ENCODE peak calls at places on chromosomes 2 and 18, in four cellular contexts. N is heart left ventricle, X is colonic mucosa, F is lung. J is an unnamed sample. For H3K27me3, the result is how much of the 10 kb centered on the place peaks cover.

GRCh38 chr2:10436711-10437110 is 11.4 kb downstream of the ODC1 start:
- DNase-seq in N (no peak), X (no peak), F (no peak), J (no peak)

GRCh38 chr18:11883153-11883552 is 25.0 kb downstream of the MPPE1 start:
- DNase-seq in N (no peak), X (no peak), F (no peak), J (no peak)

GRCh38 chr2:226797289-226797988 is 2.2 kb downstream of the IRS1 start:
- DNase-seq in N (no peak), X (peak), F (no peak), J (no peak)

GRCh38 chr18:21868770-21869169 is 128.2 kb downstream of the MIB1 start:
- DNase-seq in N (no peak), X (no peak), F (no peak), J (no peak)

GRCh38 chr2:61707984-61708852 is 145.6 kb downstream of the FAM161A start:
- DNase-seq in N (no peak), X (no peak), F (no peak), J (no peak)

GRCh38 chr2:205593891-205594290 is 88.4 kb upstream of the NRP2 start:
- DNase-seq in N (peak), X (no peak), F (no peak), J (no peak)

GRCh38 chr2:1837458-1837857 is 93.1 kb upstream of the PXDN start:
- DNase-seq in N (no peak), X (no peak), F (no peak), J (no peak)

GRCh38 chr2:128605931-128606330 is 287.3 kb upstream of the HS6ST1 start:
- DNase-seq in N (no peak), X (no peak), F (no peak), J (no peak)

GRCh38 chr2:35204881-35205280 is 1150.7 kb upstream of the CRIM1 start:
- DNase-seq in N (no peak), X (no peak), F (no peak), J (no peak)

GRCh38 chr2:176079851-176080539 is 3.8 kb downstream of the EVX2 start:
- DNase-seq in N (no peak), X (no peak), F (no peak), J (no peak)

GRCh38 chr2:130769343-130769907 is 14.1 kb downstream of the AMER3 start:
- DNase-seq in N (no peak), X (no peak), F (no peak), J (no peak)

GRCh38 chr2:20403693-20404381 is 43.0 kb upstream of the RHOB start:
- DNase-seq in N (no peak), X (no peak), F (no peak), J (no peak)

GRCh38 chr2:181474227-181474626 is 17.0 kb downstream of the ITGA4 start:
- DNase-seq in N (no peak), X (no peak), F (no peak), J (no peak)

GRCh38 chr18:79882522-79883241 is 68.8 kb downstream of the SLC66A2 start:
- DNase-seq in N (no peak), X (no peak), F (no peak), J (peak)

GRCh38 chr2:239678666-239679296 is 278.0 kb upstream of the HDAC4 start:
- DNase-seq in N (no peak), X (no peak), F (no peak), J (no peak)

GRCh38 chr2:79876430-79876829 is 363.6 kb downstream of the CTNNA2 start:
- DNase-seq in N (no peak), X (no peak), F (no peak), J (no peak)

GRCh38 chr2:157887946-157888345 is 11.8 kb upstream of the ACVR1 start:
- DNase-seq in N (no peak), X (no peak), F (no peak), J (no peak)

GRCh38 chr2:39902103-39902502 is 123.0 kb upstream of the THUMPD2 start:
- DNase-seq in N (no peak), X (no peak), F (no peak), J (no peak)

GRCh38 chr2:174603280-174603679 is 5.7 kb upstream of the WIPF1 start:
- DNase-seq in N (peak), X (peak), F (no peak), J (peak)

GRCh38 chr18:75005622-75006021 is 203.3 kb downstream of the PTGR3 start:
- DNase-seq in N (no peak), X (no peak), F (no peak), J (no peak)

GRCh38 chr2:172906401-172906811 is 169.2 kb upstream of the MAP3K20 start:
- DNase-seq in N (peak), X (no peak), F (no peak), J (no peak)

GRCh38 chr2:218368621-218369153 is 12.0 kb downstream of the CATIP start:
- DNase-seq in N (peak), X (no peak), F (no peak), J (no peak)

GRCh38 chr18:24063121-24063731 is 48.7 kb downstream of the TTC39C start:
- DNase-seq in N (no peak), X (no peak), F (no peak), J (no peak)

GRCh38 chr2:159209341-159210306 is 76.9 kb downstream of the WDSUB1 start:
- DNase-seq in N (no peak), X (peak), F (no peak), J (no peak)

GRCh38 chr18:43681661-43682060 is 404.4 kb upstream of the SYT4 start:
- DNase-seq in N (no peak), X (no peak), F (no peak), J (no peak)

GRCh38 chr2:152434395-152435182 is 99.6 kb downstream of the FMNL2 start:
- DNase-seq in N (no peak), X (no peak), F (no peak), J (no peak)

GRCh38 chr18:3458952-3459853 is 9.2 kb downstream of the TGIF1 start:
- DNase-seq in N (no peak), X (no peak), F (no peak), J (no peak)

GRCh38 chr2:238287702-238288649 is at the start of gene PER2:
- DNase-seq in N (peak), X (peak), F (peak), J (peak)

GRCh38 chr2:179272406-179273192 is 8.0 kb upstream of the SESTD1 start:
- DNase-seq in N (no peak), X (no peak), F (no peak), J (no peak)

GRCh38 chr2:120142528-120143261 is 80.5 kb downstream of the TMEM185B start:
- DNase-seq in N (no peak), X (no peak), F (no peak), J (no peak)

GRCh38 chr2:195824478-195824877 is 167.5 kb downstream of the SLC39A10 start:
- DNase-seq in N (no peak), X (no peak), F (no peak), J (no peak)

GRCh38 chr2:30675758-30676157 is 131.5 kb downstream of the CAPN13 start:
- DNase-seq in N (no peak), X (no peak), F (peak), J (no peak)

GRCh38 chr2:191010887-191011885 is 2.8 kb downstream of the STAT1 start:
- DNase-seq in N (no peak), X (no peak), F (no peak), J (no peak)

GRCh38 chr2:204967199-204967995 is 422.1 kb downstream of the PARD3B start:
- DNase-seq in N (no peak), X (no peak), F (no peak), J (no peak)

GRCh38 chr2:82837588-82838304 is 1621.3 kb downstream of the SUCLG1 start:
- DNase-seq in N (no peak), X (no peak), F (no peak), J (no peak)

GRCh38 chr18:13608791-13609552 is 117.4 kb downstream of the FAM210A start:
- DNase-seq in N (no peak), X (no peak), F (no peak), J (no peak)

GRCh38 chr2:177332041-177332991 is 60.3 kb upstream of the AGPS start:
- DNase-seq in N (peak), X (peak), F (peak), J (no peak)

GRCh38 chr18:58314284-58314683 is 270.3 kb downstream of the NEDD4L start:
- DNase-seq in N (peak), X (no peak), F (peak), J (no peak)

GRCh38 chr2:27727257-27727656 is 44.3 kb upstream of the MRPL33 start:
- DNase-seq in N (no peak), X (peak), F (no peak), J (no peak)

GRCh38 chr2:127032601-127033000 is 74.4 kb downstream of the BIN1 start:
- DNase-seq in N (no peak), X (no peak), F (no peak), J (no peak)

GRCh38 chr2:68412127-68412819 is 47.2 kb downstream of the PLEK start:
- DNase-seq in N (no peak), X (no peak), F (no peak), J (no peak)

GRCh38 chr2:68414862-68415261 is 49.8 kb downstream of the PLEK start:
- DNase-seq in N (no peak), X (no peak), F (no peak), J (no peak)

GRCh38 chr2:68414452-68414851 is 49.4 kb downstream of the PLEK start:
- DNase-seq in N (no peak), X (no peak), F (no peak), J (no peak)

GRCh38 chr2:68413466-68413865 is 48.4 kb downstream of the PLEK start:
- DNase-seq in N (no peak), X (no peak), F (no peak), J (no peak)

GRCh38 chr2:68411397-68412126 is 46.5 kb downstream of the PLEK start:
- DNase-seq in N (no peak), X (no peak), F (no peak), J (no peak)
- H3K4me3 ChIP-seq in N (no peak), X (no peak), F (no peak), J (no peak)

DNA sequence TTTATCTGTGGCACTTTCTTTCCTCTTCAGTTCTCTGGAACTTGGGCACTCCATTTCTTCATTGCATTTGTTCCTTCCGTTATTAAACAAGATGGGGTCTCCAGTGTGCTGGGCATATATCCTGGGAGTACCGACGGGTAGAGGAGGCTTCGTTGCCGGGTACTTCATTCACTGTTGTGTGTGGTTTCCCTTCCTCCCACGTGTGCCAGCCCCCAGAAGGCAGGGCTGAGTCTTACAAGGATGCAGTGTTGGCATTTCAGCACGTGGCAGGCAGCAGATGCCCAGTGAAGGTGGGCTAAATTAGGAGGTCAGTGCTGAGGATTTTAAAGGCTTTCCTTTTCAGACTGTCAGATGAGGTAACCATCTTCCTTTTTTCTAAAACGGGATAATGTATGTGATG is 58.6 kb downstream of the MGAT5 start:
- DNase-seq in N (no peak), X (no peak), F (no peak), J (no peak)
- TF ChIP-seq CTCF in N (no peak), X (no peak), F (no peak), J (no peak)

GRCh38 chr2:68835636-68836035 is 35.6 kb downstream of the BMP10 start:
- DNase-seq in N (no peak), X (no peak), F (no peak), J (no peak)

GRCh38 chr2:68839260-68839833 is 31.9 kb downstream of the BMP10 start:
- DNase-seq in N (no peak), X (no peak), F (no peak), J (no peak)

GRCh38 chr2:68838641-68839040 is 32.6 kb downstream of the BMP10 start:
- DNase-seq in N (no peak), X (no peak), F (no peak), J (no peak)

GRCh38 chr2:68837164-68837860 is 33.9 kb downstream of the BMP10 start:
- DNase-seq in N (peak), X (peak), F (peak), J (no peak)

DNA sequence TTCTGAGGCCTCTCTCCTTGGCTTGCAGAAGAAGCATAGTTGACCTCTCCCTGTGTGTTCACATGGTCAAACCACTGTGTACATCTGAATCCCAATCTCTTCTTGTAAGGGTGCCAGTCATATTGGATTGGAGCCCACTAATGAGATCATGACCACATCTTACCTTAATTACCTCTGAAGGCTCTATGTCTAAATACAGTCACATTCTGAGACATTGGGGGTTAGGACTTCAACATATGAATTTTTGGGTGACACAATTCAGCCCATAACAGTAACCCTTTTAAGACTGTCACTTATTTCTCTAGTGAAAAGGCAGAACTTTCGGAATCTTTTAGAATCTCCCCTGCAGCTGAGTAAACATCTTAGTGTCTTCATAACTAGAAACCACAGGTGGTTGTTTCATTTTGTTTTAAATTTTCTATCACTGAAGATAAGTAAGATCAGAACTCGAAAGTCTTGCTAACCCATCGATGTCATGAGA is 33.3 kb downstream of the BMP10 start:
- DNase-seq in N (no peak), X (no peak), F (no peak), J (no peak)
- H3K27me3 ChIP-seq in N (under half), X (under half), F (under half), J (under half)

DNA sequence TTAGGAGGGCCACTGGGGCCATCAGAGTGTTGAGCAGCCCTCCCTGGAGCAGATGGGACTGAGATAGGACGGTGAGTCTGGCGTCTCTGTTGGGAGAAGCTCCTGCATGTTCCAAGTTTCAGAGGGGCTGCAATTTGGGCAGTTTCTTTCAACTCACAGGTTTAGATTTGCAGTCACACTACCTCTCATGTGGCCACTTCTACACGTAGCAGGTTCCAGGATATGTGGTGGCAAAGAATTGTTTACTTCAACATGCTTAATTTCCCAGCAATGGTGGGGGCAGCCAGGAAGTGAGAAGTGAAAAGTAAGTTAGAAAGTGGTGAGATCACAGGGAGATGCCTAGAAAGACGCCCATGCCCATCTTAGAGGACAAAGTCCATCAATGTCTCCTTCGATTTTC is 9.3 kb downstream of the NCK2 start:
- DNase-seq in N (no peak), X (no peak), F (no peak), J (no peak)
- H3K4me3 ChIP-seq in N (no peak), X (no peak), F (no peak), J (no peak)